ENCODE peak calls at places on chromosomes 4 and X, in six cellular contexts. G is breast epithelium, P is esophagus muscularis mucosa, R is vagina, W is stomach, J is HCT116. D is an unnamed sample.

GRCh38 chr4:54745031-54745770 is 87.4 kb downstream of the KIT start:
- DNase-seq in P (no peak), G (no peak), R (no peak), W (no peak), J (no peak), D (no peak)

GRCh38 chr4:31545330-31545729 is 825.2 kb downstream of the PCDH7 start:
- DNase-seq in P (no peak), G (no peak), R (no peak), J (no peak), W (no peak), D (no peak)

GRCh38 chr4:169557061-169557636 is 55.2 kb downstream of the NEK1 start:
- DNase-seq in P (no peak), W (no peak), R (no peak), J (peak; percentile 84), G (no peak), D (no peak)

GRCh38 chrX:78886550-78886949 is 58.6 kb upstream of the P2RY10 start:
- DNase-seq in G (no peak), P (no peak), R (no peak), W (no peak), J (no peak), D (no peak)

GRCh38 chr4:143352052-143352451 is 15.4 kb downstream of the GAB1 start:
- DNase-seq in G (no peak), R (no peak), J (no peak), P (no peak), W (no peak), D (no peak)

GRCh38 chr4:115213705-115214104 is 100.3 kb upstream of the NDST4 start:
- DNase-seq in R (no peak), G (no peak), P (no peak), J (no peak), W (no peak), D (no peak)

GRCh38 chr4:172055046-172055445 is 241.8 kb downstream of the GALNTL6 start:
- DNase-seq in P (no peak), G (no peak), R (no peak), W (no peak), J (no peak), D (no peak)

GRCh38 chrX:11351375-11352295 is 58.4 kb downstream of the AMELX start:
- DNase-seq in W (peak; percentile 40), J (no peak), P (peak; percentile 92), R (no peak), G (no peak), D (peak; percentile 66)

GRCh38 chr4:138864961-138865720 is 150.4 kb upstream of the NOCT start:
- DNase-seq in G (peak; percentile 69), J (no peak), R (no peak), W (peak; percentile 29), P (no peak), D (no peak)

DNA sequence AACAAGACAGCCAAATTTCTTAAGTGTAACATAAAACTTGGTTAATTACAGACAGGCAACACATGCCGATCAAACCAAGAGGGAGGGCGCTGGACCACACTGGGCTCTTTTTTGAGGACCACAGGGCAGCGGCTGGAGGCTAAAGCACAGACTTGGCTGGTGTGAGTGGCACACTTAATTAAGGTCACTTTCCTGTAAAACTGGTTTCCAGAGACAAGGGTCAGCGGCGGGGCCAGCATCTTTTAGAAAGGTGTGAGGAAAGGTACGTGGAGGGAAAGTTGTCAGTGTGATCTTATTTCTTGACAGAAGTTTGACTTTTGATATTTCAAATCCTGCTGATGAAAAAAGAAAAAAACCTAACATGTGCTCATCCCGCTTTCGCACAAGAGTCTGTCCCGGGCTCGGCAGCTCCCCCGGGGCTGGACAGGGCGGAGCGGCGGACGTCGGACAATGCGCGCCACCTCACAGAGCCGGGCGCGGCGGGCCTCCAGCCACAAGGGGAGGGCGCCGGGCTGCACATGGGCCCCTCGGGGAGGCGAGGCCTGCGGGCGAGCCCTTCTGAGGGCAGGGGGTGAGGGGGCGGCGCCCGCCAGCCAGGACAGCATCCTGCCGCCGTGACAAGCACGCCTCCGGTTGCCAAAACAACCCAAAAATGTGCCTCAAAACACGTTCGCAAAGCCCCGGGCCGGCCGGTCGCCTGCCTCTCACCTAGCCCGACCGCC is 658 bp upstream of the HSPA4L start:
- DNase-seq in J (no peak), G (peak; percentile 61), P (no peak), R (no peak), W (peak; percentile 50), D (no peak)
- H3K4me1 ChIP-seq in J (peaks cover 27% of the 10 kb centered on the region), G (no peaks in the 10 kb centered on the region), P (no peaks in the 10 kb centered on the region), R (no peaks in the 10 kb centered on the region), W (peaks cover 27% of the 10 kb centered on the region), D (peaks cover 30% of the 10 kb centered on the region)

DNA sequence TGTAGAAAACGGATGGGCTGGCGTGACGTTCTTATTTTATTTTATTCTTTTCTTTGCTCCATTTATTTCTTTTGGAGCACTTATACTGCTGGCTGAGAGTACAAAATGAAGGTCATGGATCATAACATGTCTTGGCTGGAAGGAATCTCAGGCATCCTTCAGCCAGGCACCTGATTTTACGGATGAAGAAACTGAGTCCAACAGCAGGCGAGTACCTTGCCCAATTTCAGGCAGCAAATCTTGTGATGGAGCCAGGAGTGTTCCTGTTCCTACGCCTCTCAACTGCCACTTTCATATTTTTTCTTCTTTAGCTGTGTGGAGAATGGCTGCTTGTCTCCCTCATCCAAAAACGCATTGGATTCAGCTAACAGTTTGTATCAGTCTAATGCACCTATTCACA is 332.1 kb upstream of the IGFBP7 start:
- DNase-seq in P (no peak), R (no peak), G (no peak), J (no peak), W (no peak), D (no peak)
- TF ChIP-seq POLR2AphosphoS5 in P (no peak), R (no peak), G (no peak), J (no peak), W (no peak), D (no peak)

DNA sequence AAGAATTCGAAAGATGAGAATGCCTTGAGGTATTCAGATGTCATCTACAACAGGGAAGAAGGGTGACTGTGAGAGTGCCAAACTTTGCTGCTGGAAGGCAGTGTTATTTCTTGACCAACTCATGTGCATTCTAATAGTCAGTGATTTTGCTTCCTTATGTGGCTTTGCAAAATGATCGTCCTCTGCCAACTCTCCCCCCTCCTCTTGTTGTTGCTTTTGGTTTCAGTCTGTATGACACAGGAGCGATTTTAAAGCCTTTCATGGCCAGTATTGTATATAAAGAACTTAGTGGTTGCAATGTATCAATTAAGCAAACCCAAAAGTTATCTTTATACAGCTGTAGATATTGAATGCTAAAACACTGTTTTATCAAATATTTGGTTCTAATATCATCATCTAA is 379.1 kb downstream of the IL1RAPL1 start:
- DNase-seq in R (no peak), P (no peak), G (no peak), J (no peak), W (no peak), D (no peak)
- H3K27ac ChIP-seq in R (no peak overlapping the region), P (no peak overlapping the region), G (no peak overlapping the region), J (no peak overlapping the region), W (no peak overlapping the region), D (no peak overlapping the region)

GRCh38 chr4:182917182-182918043 is at the start of gene DCTD:
- DNase-seq in G (peak; percentile 60), P (no peak), J (no peak), R (no peak), W (peak; percentile 82), D (peak; percentile 97)
- H3K4me1 ChIP-seq in G (no peaks in the 10 kb centered on the region), P (peaks cover 9% of the 10 kb centered on the region), J (peaks cover 20% of the 10 kb centered on the region), R (peaks cover 15% of the 10 kb centered on the region), W (peaks cover 39% of the 10 kb centered on the region), D (peaks cover 12% of the 10 kb centered on the region)

GRCh38 chr4:142164767-142165500 is 528.6 kb downstream of the IL15 start:
- DNase-seq in J (no peak), G (no peak), R (no peak), P (no peak), W (no peak), D (no peak)
- TF ChIP-seq POLR2AphosphoS5 in J (no peak), G (no peak), R (no peak), P (no peak), W (no peak), D (no peak)

GRCh38 chr4:38178666-38178995 is 218.4 kb downstream of the PTTG2 start:
- DNase-seq in G (no peak), W (no peak), R (no peak), J (no peak), P (no peak), D (no peak)

GRCh38 chr4:38177792-38178665 is 217.8 kb downstream of the PTTG2 start:
- DNase-seq in J (no peak), R (no peak), W (peak; percentile 90), G (no peak), P (no peak), D (peak; percentile 86)

GRCh38 chr4:38180456-38180855 is 220.3 kb downstream of the PTTG2 start:
- DNase-seq in G (no peak), W (no peak), J (no peak), R (no peak), P (no peak), D (no peak)

GRCh38 chr4:38177035-38177791 is 217.0 kb downstream of the PTTG2 start:
- DNase-seq in G (no peak), P (no peak), J (no peak), R (no peak), W (peak; percentile 71), D (no peak)

DNA sequence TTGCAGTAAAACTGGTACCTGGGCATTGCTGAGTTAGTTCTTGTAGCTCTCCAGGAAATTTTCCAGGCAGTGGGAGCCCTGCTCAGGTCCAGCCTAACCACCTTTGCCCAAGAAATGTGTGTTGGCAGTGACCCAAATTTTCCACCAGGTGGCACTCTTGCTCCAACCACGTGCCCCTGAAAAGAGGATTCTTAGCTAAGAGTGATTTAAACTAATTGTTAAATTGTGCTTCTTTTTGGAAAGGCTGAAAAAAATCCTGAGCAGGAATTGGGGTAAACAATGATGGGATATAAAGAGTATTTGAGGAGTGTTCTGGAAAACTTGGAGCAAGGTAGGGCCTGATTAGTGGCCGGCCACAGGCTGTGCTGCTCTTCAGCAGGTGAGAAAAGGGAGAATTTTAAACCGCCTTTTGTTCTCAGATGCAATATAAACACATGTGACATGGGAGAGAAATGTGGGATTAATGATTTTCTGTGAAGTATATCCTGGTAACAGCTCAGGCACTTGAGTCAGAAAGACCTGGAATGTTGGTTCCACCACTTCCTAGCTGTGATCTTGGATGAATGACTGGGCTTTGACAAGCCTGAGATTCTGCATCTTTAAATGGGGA is 219.6 kb downstream of the PTTG2 start:
- DNase-seq in W (peak; percentile 87), R (no peak), G (peak; percentile 70), P (peak; percentile 94), J (no peak), D (peak; percentile 86)
- H3K27ac ChIP-seq in W (peak overlapping the region; percentile 85), R (no peak overlapping the region), G (no peak overlapping the region), P (peak overlapping the region; percentile 55), J (peak overlapping the region; percentile 6), D (no peak overlapping the region)

GRCh38 chr4:88599298-88599697 is 7.0 kb downstream of the HERC3 start:
- DNase-seq in J (no peak), W (no peak), G (no peak), R (no peak), P (no peak), D (no peak)
- H3K4me1 ChIP-seq in J (no peaks in the 10 kb centered on the region), W (peaks cover 74% of the 10 kb centered on the region), G (no peaks in the 10 kb centered on the region), R (peaks cover 47% of the 10 kb centered on the region), P (peaks cover 40% of the 10 kb centered on the region), D (peaks cover 60% of the 10 kb centered on the region)

GRCh38 chr4:123896446-123897071 is 500.0 kb downstream of the SPRY1 start:
- DNase-seq in P (no peak), R (no peak), G (no peak), W (no peak), J (no peak), D (no peak)
- TF ChIP-seq POLR2AphosphoS5 in P (peak; percentile 58), R (no peak), G (no peak), W (no peak), J (no peak), D (no peak)

GRCh38 chr4:151489462-151490203 is 80.7 kb downstream of the FHIP1A start:
- DNase-seq in R (no peak), W (no peak), J (no peak), P (no peak), G (no peak), D (no peak)
- H3K27ac ChIP-seq in R (no peak overlapping the region), W (no peak overlapping the region), J (no peak overlapping the region), P (no peak overlapping the region), G (no peak overlapping the region), D (no peak overlapping the region)